ENCODE peak calls at places on chromosomes 6 and 20, in seven cellular contexts. O is HFF-Myc, A is mesothelial cell of epicardium, U is brain microvascular endothelial cell, G is tibial artery, I is right lobe of liver, C is fibroblast of pulmonary artery. H is an unnamed sample.

GRCh38 chr20:31452575-31452974 is 12.1 kb downstream of the DEFB123 start:
- DNase-seq in U (no peak), O (no peak), I (no peak), C (no peak), G (no peak), A (no peak), H (no peak)

GRCh38 chr6:155313602-155314091 is 637 bp downstream of the TFB1M start:
- DNase-seq in G (no peak), O (no peak), A (no peak), I (no peak), C (peak), U (no peak), H (no peak)

GRCh38 chr6:137112067-137112355 is 61.4 kb downstream of the IL22RA2 start:
- DNase-seq in C (peak), O (peak), A (no peak), I (no peak), U (peak), G (no peak), H (no peak)

GRCh38 chr6:42166444-42167141 is 6.6 kb upstream of the GUCA1A start:
- DNase-seq in U (peak), I (peak), C (peak), O (peak), G (peak), A (peak), H (peak)

GRCh38 chr6:3285049-3285639 is 26.4 kb downstream of the PSMG4 start:
- DNase-seq in A (no peak), C (no peak), O (no peak), I (peak), G (no peak), U (no peak), H (no peak)

GRCh38 chr20:4808872-4809271 is 87.2 kb downstream of the PRND start:
- DNase-seq in C (no peak), G (no peak), A (no peak), I (no peak), U (no peak), O (no peak), H (no peak)

GRCh38 chr6:88666906-88667305 is 296.5 kb downstream of the RNGTT start:
- DNase-seq in A (no peak), U (no peak), I (no peak), G (no peak), O (no peak), C (no peak), H (no peak)

GRCh38 chr20:22462975-22463914 is 121.1 kb downstream of the FOXA2 start:
- DNase-seq in I (peak), A (no peak), O (no peak), C (peak), G (no peak), U (no peak), H (no peak)

GRCh38 chr6:108565893-108566292 is 5.2 kb downstream of the FOXO3 start:
- DNase-seq in A (no peak), O (no peak), U (no peak), I (peak), C (peak), G (peak), H (no peak)

GRCh38 chr20:23178806-23179205 is 92.7 kb upstream of the CD93 start:
- DNase-seq in C (no peak), G (no peak), I (no peak), O (no peak), A (no peak), U (no peak), H (no peak)

GRCh38 chr6:150006961-150007464 is 18.3 kb downstream of the RAET1L start:
- DNase-seq in A (no peak), I (no peak), O (no peak), G (no peak), U (no peak), C (peak), H (no peak)

GRCh38 chr6:106099235-106099537 is 13.1 kb downstream of the PRDM1 start:
- DNase-seq in I (no peak), U (no peak), G (no peak), A (no peak), O (no peak), C (no peak), H (no peak)

GRCh38 chr6:113774122-113774835 is 82.9 kb upstream of the MARCKS start:
- DNase-seq in U (peak), C (peak), O (no peak), I (no peak), G (no peak), A (no peak), H (no peak)

GRCh38 chr20:48577557-48577956 is 250.2 kb downstream of the PREX1 start:
- DNase-seq in I (no peak), O (no peak), C (no peak), U (no peak), G (no peak), A (no peak), H (no peak)

GRCh38 chr20:8473459-8473858 is 341.4 kb downstream of the PLCB1 start:
- DNase-seq in G (no peak), C (no peak), U (no peak), A (no peak), I (no peak), O (no peak), H (no peak)

GRCh38 chr20:57654998-57655811 is 35.0 kb upstream of the ZBP1 start:
- DNase-seq in C (no peak), O (no peak), G (no peak), A (no peak), U (no peak), I (peak), H (peak)

GRCh38 chr6:113632220-113632864 is 224.8 kb upstream of the MARCKS start:
- DNase-seq in I (no peak), C (peak), U (peak), A (no peak), G (peak), O (peak), H (no peak)

GRCh38 chr6:53547166-53547814 is 2.4 kb upstream of the GCLC start:
- DNase-seq in C (no peak), U (no peak), A (no peak), I (no peak), O (no peak), G (no peak), H (no peak)

GRCh38 chr6:142850653-142851434 is 94.1 kb downstream of the HIVEP2 start:
- DNase-seq in G (no peak), O (no peak), C (peak), U (peak), A (no peak), I (no peak), H (no peak)

GRCh38 chr6:168232989-168233874 is 86.3 kb downstream of the DACT2 start:
- DNase-seq in U (no peak), O (no peak), C (no peak), I (no peak), A (no peak), G (no peak), H (no peak)

GRCh38 chr20:54219751-54220426 is 12.0 kb downstream of the PFDN4 start:
- DNase-seq in U (no peak), G (no peak), C (peak), I (no peak), O (no peak), A (no peak), H (no peak)

GRCh38 chr6:168355716-168356522 is 36.3 kb upstream of the DACT2 start:
- DNase-seq in G (no peak), U (peak), O (no peak), I (peak), C (peak), A (peak), H (no peak)

GRCh38 chr6:56335733-56336132 is 88.4 kb upstream of the COL21A1 start:
- DNase-seq in A (no peak), U (peak), G (no peak), O (peak), I (no peak), C (peak), H (no peak)

GRCh38 chr6:114096553-114097172 is 125.7 kb upstream of the HDAC2 start:
- DNase-seq in I (no peak), G (no peak), A (no peak), O (no peak), C (peak), U (no peak), H (no peak)

GRCh38 chr6:60668428-60668827 is 1617.6 kb downstream of the KHDRBS2 start:
- DNase-seq in G (no peak), A (no peak), I (no peak), O (no peak), C (no peak), U (no peak), H (no peak)
- TF ChIP-seq CTCF in G (no peak), A (no peak), I (no peak), O (no peak), C (no peak), U (no peak), H (no peak)

DNA sequence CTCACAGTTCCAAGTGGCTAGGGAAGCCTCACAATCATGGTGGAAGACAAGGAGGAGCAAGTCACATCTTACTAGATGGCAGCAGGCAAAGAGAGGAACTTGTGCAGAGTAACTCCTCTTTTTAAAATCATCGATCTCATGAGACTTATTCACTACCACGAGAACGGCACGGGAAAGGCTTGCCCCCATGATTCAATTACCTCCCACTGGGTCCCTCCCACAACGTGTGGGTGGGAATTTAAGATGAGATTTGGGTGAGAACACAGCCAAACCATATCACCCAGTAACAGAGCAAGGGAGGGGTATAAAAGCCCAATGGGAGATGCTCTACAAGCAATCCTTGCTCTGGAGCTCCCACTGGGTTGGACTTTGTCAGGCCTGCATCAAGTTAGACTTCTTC is 80.4 kb downstream of the JPH2 start:
- DNase-seq in I (no peak), O (no peak), G (no peak), U (no peak), C (no peak), A (no peak), H (no peak)
- TF ChIP-seq CTCF in I (no peak), O (no peak), G (no peak), U (no peak), C (no peak), A (no peak), H (no peak)

GRCh38 chr6:27834879-27835549 is 77.2 kb downstream of the OR2B2 start:
- DNase-seq in O (no peak), A (no peak), U (no peak), C (no peak), I (no peak), G (no peak), H (no peak)

GRCh38 chr6:27830212-27830664 is 82.0 kb downstream of the OR2B2 start:
- DNase-seq in A (no peak), U (no peak), C (no peak), I (no peak), O (no peak), G (no peak), H (no peak)

GRCh38 chr6:27834384-27834783 is 77.8 kb downstream of the OR2B2 start:
- DNase-seq in G (no peak), O (no peak), I (no peak), C (no peak), A (no peak), U (no peak), H (no peak)

GRCh38 chr6:27825025-27825823 is 87.0 kb downstream of the OR2B2 start:
- DNase-seq in O (no peak), U (no peak), C (no peak), A (no peak), I (no peak), G (no peak), H (no peak)

DNA sequence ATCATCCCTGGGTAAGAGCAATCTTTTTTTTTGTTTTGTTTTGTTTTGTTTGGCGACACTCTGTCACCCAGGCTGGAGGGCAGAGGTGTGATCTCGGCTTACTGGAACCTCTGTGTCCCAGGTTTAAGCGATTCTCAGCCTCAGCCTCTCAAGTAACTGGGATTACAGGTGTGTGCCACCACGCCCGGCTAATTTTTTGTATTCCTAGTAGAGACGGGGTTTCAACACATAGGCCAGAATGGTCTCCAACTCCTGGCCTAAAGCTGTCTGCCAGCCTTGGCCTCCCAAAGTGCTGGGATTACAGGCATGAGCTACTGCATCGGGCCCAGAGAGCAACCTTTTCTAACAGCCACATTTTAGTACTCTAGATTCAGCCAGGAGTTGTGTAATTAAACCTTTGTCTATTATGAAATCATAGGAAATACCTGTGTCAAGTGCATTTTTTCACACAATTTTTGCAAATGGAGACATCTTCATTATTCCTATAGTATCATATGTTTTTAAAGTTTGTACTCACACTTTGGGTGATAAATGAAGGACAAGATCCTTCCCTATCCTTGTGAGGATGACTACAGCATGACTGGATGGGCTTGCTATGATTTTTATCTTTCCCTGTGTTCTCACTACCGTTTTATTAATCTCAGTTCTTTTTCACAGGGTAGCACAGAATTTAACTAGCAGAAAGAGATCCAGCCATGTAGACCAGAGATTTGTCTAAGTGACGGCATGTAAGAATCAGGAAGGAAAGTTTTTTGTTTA is 82.6 kb downstream of the OR2B2 start:
- DNase-seq in U (no peak), G (no peak), O (no peak), C (no peak), A (no peak), I (no peak), H (no peak)
- TF ChIP-seq CTCF in U (no peak), G (no peak), O (no peak), C (no peak), A (no peak), I (no peak), H (no peak)

DNA sequence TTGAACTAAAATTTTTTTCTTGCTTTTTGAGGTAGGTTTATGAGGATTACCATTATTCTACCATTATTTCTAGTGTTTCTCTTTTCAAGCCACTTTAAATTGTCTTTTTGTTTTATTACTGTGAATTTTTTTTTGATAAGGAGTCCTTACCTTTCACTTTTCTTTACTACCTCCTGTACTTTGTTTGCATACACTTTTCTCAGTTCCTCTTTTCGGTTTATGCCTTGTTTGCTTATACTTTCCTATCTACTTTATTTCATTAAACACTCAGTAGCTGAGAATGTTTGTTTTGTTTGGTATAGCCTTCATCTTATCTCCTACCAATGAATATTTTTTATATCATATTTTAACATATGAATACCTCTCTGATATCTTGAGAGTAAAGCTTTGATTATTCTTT is 147.9 kb downstream of the TFAP2B start:
- DNase-seq in C (no peak), O (no peak), G (no peak), A (no peak), U (no peak), I (no peak), H (no peak)
- TF ChIP-seq CTCF in C (no peak), O (no peak), G (no peak), A (no peak), U (no peak), I (no peak), H (no peak)

DNA sequence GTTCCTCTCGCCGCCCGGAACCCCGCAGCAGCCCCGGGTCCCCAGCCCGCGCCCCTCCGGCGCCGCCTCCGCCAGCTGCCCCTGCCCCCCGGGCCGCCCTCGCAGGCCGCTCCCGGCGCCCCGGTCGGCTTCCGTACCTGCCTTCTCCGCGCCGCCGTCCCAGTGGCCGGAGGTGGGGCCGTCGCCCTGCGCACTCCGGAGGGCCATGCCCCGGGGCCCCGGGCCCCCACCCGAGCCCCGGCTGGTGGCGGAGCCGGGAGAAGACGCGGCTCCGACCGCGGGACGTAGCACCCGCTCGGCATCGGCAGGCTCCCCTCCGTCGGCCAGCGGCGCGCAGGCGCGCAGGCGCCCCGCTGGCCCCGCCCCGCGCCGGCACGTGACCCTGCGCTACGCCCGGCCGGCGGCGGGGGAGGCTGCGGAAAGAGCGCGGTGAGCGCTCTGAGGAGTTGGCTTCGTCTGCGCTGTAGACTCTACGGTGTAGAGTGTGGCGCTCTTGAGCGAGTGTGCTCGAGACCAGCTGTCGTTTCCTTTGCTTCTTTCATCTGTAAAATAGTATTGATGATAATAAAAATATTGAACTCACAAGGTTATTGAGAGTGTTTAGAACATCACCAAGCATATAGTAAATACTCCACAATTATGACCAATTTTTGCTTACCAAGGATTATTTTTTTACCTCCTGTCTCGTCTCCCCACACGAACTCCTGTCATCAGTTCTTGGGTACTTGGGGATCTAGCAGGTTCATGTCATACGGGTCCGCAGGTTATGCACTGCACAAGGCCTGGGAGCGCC is at the start of gene TBC1D20:
- DNase-seq in U (peak), C (peak), A (peak), I (peak), G (peak), O (peak), H (peak)
- TF ChIP-seq CTCF in U (peak), C (peak), A (no peak), I (no peak), G (no peak), O (no peak), H (peak)

DNA sequence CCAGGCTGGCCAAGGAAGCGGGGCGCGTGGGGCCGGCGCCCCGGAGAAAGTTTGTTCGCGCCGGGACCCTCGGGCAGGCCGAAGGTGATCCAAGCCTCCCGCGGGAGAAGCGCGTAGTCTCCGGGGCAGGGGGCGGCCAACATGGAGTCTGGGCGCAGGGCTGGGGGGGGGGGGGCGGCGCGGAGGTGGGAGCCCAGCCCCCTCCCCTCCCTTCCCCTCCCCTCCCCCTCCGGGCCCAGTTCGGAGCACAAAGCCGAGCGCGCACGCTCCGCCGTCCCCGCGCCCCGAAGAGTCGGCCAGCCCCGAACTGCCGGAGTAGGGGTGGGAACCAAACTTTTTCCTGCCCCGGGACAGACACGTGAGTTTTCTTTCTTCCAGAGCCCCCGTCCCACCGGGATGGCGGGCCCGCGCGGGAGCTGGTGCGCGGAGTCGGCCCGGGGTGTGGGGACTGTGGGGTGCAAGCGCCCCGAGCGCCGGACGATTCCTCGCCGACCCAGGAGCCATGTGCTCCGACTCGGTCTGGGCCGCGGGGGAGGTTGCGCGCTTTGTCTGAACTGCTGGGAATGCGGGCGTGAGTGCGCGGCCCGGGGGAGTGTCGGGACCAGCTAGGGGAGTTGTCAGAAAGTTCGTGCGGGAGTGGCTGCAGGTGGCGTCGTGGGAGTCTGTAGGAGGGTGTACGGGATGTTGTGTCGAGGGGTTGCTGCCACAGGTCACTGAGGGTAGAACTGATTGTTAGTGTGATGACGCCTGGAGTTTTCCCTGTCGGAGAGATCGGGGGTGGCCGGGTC is 1.1 kb downstream of the TGIF2 start:
- DNase-seq in G (peak), C (peak), I (peak), A (peak), U (peak), O (no peak), H (no peak)
- TF ChIP-seq CTCF in G (no peak), C (no peak), I (no peak), A (no peak), U (no peak), O (no peak), H (no peak)

GRCh38 chr20:38937978-38938473 is 11.8 kb downstream of the FAM83D start:
- DNase-seq in I (no peak), C (no peak), A (no peak), O (no peak), U (no peak), G (no peak), H (no peak)

GRCh38 chr20:38939686-38940085 is 13.5 kb downstream of the FAM83D start:
- DNase-seq in O (no peak), U (no peak), G (no peak), C (no peak), I (no peak), A (no peak), H (no peak)

GRCh38 chr20:38937000-38937399 is 10.8 kb downstream of the FAM83D start:
- DNase-seq in U (no peak), A (no peak), G (no peak), C (no peak), O (no peak), I (no peak), H (no peak)

GRCh38 chr20:38940644-38941043 is 14.4 kb downstream of the FAM83D start:
- DNase-seq in C (no peak), O (no peak), I (no peak), G (no peak), U (no peak), A (no peak), H (no peak)

DNA sequence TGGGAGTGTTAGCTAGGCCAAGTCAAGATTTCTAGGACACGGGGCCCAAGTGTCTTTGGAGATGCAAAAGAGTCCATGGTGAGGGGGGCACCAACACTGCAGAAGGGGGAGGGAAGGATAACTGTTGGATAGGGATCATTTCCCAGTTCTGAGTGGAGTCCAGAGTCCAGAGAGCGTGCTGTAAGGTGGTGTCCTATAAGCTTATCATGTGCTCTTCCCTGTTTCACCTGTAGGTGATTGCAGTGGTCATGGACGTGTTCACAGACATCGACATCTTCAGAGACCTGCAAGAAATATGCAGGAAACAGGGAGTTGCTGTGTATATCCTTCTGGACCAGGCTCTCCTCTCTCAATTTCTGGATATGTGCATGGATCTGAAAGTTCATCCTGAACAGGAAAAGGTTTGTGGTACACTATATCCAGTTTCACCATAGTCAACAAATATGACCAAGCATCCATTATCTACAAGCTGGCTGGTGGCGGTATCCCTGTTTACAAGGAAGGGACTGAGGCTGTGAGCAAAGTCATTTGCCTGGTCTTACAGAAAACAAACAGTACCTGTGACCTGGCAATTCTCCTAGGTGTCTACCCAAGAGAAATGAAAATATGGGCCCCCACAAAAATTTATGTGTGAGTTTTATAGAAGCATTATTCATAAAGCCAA is 15.6 kb downstream of the FAM83D start:
- DNase-seq in G (no peak), O (no peak), U (no peak), A (no peak), C (no peak), I (no peak), H (no peak)
- TF ChIP-seq CTCF in G (no peak), O (no peak), U (peak), A (no peak), C (no peak), I (no peak), H (no peak)